ENCODE peak calls at places on chromosome 5, in four cellular contexts. K, M, N and T are unnamed samples.
A peak's percentile ranks its signal among the peaks of the same experiment; 100 is the strongest.

GRCh38 chr5:1099931-1100651 is 11.8 kb downstream of the SLC12A7 start:
- DNase-seq in N (no peak), M (no peak), K (peak; percentile 21), T (no peak)

GRCh38 chr5:77629553-77630245 is 8.8 kb downstream of the OTP start:
- DNase-seq in K (no peak), M (no peak), N (no peak), T (no peak)

GRCh38 chr5:95043234-95043633 is 241.7 kb downstream of the MCTP1 start:
- DNase-seq in N (no peak), K (no peak), M (no peak), T (no peak)

GRCh38 chr5:151911011-151911410 is 13.6 kb downstream of the GLRA1 start:
- DNase-seq in M (no peak), K (no peak), N (no peak), T (no peak)

GRCh38 chr5:53100606-53101005 is 9.0 kb downstream of the MOCS2 start:
- DNase-seq in M (no peak), N (no peak), K (peak; percentile 19), T (no peak)

GRCh38 chr5:137564475-137564961 is 65.4 kb upstream of the SPOCK1 start:
- DNase-seq in N (no peak), K (no peak), M (no peak), T (no peak)

GRCh38 chr5:176737746-176738699 is 72.3 kb upstream of the UNC5A start:
- DNase-seq in N (peak; percentile 22), K (no peak), M (no peak), T (no peak)

GRCh38 chr5:138370537-138370936 is 18.1 kb downstream of the KDM3B start:
- DNase-seq in M (no peak), N (no peak), K (peak; percentile 21), T (no peak)

GRCh38 chr5:64144429-64145215 is 21.0 kb upstream of the RNF180 start:
- DNase-seq in K (no peak), N (no peak), M (no peak), T (no peak)

GRCh38 chr5:110757118-110757729 is 18.4 kb downstream of the SLC25A46 start:
- DNase-seq in K (peak; percentile 60), N (no peak), M (peak; percentile 38), T (no peak)

GRCh38 chr5:74361406-74362358 is 278.8 kb downstream of the ENC1 start:
- DNase-seq in N (no peak), K (no peak), M (peak; percentile 97), T (no peak)

GRCh38 chr5:62354028-62354874 is 48.2 kb downstream of the KIF2A start:
- DNase-seq in N (peak; percentile 44), M (peak; percentile 51), K (peak; percentile 65), T (peak; percentile 35)

GRCh38 chr5:91345466-91345865 is 37.7 kb downstream of the ARRDC3 start:
- DNase-seq in N (no peak), K (no peak), M (no peak), T (no peak)

GRCh38 chr5:42526179-42526578 is 102.9 kb downstream of the GHR start:
- DNase-seq in N (no peak), K (no peak), M (no peak), T (no peak)

GRCh38 chr5:144566747-144567415 is 396.2 kb downstream of the KCTD16 start:
- DNase-seq in M (no peak), N (no peak), K (peak; percentile 76), T (no peak)

GRCh38 chr5:50553560-50553984 is 112.5 kb upstream of the EMB start:
- DNase-seq in N (no peak), M (no peak), K (no peak), T (no peak)

GRCh38 chr5:17163185-17163584 is 54.2 kb upstream of the BASP1 start:
- DNase-seq in M (no peak), K (no peak), N (no peak), T (no peak)

GRCh38 chr5:126490167-126490937 is 67.1 kb downstream of the GRAMD2B start:
- DNase-seq in K (no peak), N (no peak), M (no peak), T (no peak)

GRCh38 chr5:147857302-147858129 is 21.0 kb upstream of the SCGB3A2 start:
- DNase-seq in K (peak; percentile 56), N (peak; percentile 21), M (peak; percentile 44), T (no peak)

GRCh38 chr5:179887802-179888201 is 19.9 kb downstream of the TBC1D9B start:
- DNase-seq in N (no peak), K (no peak), M (no peak), T (no peak)

GRCh38 chr5:150631326-150631701 is 9.1 kb upstream of the SYNPO start:
- DNase-seq in M (no peak), K (no peak), N (no peak), T (no peak)

GRCh38 chr5:95621839-95622629 is 2.1 kb downstream of the GPR150 start:
- DNase-seq in K (no peak), M (no peak), N (no peak), T (no peak)

GRCh38 chr5:4189317-4189716 is 593.7 kb downstream of the IRX1 start:
- DNase-seq in K (no peak), M (no peak), N (no peak), T (no peak)

GRCh38 chr5:173328896-173329369 is 719 bp upstream of the STC2 start:
- DNase-seq in M (peak; percentile 64), N (no peak), K (peak; percentile 80), T (no peak)

GRCh38 chr5:171435908-171436307 is 16.5 kb downstream of the FGF18 start:
- DNase-seq in N (no peak), M (no peak), K (no peak), T (no peak)

GRCh38 chr5:171432581-171433351 is 13.3 kb downstream of the FGF18 start:
- DNase-seq in M (no peak), N (no peak), K (no peak), T (no peak)

GRCh38 chr5:171433352-171433698 is 13.9 kb downstream of the FGF18 start:
- DNase-seq in N (no peak), M (no peak), K (no peak), T (no peak)

GRCh38 chr5:171434874-171435273 is 15.4 kb downstream of the FGF18 start:
- DNase-seq in N (no peak), K (no peak), M (no peak), T (no peak)

GRCh38 chr5:171433952-171434676 is 14.7 kb downstream of the FGF18 start:
- DNase-seq in M (no peak), K (no peak), N (no peak), T (no peak)
- TF ChIP-seq MXI1 in M (no peak), K (no peak), N (no peak), T (no peak)

GRCh38 chr5:157610990-157611389 is 35.4 kb upstream of the ADAM19 start:
- DNase-seq in K (no peak), M (no peak), N (no peak), T (no peak)

GRCh38 chr5:157612071-157612476 is 36.5 kb upstream of the ADAM19 start:
- DNase-seq in N (no peak), M (no peak), K (no peak), T (no peak)

GRCh38 chr5:157607371-157608161 is 32.0 kb upstream of the ADAM19 start:
- DNase-seq in K (peak; percentile 85), M (no peak), N (no peak), T (no peak)

GRCh38 chr5:157611571-157612067 is 36.0 kb upstream of the ADAM19 start:
- DNase-seq in M (no peak), N (no peak), K (no peak), T (peak; percentile 79)

DNA sequence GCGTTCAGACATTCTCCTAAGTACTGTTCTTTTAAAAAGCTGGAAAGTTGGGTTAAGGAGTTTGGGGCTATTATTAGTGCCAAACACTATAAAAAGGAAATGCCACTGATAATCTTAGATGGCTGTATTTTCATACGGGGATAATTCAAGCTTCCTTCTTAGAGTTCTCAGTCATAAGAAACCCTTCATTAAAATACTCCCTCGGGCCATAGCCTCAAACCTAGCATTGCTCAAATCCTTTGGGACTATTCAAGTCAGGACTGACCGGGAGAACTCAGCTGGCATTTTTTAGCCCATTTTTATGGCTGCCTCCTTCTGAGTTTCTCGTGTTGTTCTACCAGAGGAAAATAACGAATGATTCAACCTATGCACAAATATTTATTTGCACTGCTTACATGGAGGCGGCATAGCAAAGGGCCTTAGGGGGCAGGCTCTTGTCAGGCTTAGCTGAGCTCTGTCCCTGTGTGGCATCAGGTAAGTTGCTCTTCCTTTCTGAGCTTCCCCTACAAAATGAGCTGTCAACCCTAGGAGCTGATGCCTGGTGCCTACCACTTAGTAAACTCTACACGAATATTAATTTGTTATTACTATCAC is 33.5 kb upstream of the ADAM19 start:
- DNase-seq in K (no peak), N (no peak), M (no peak), T (no peak)
- TF ChIP-seq MXI1 in K (no peak), N (no peak), M (no peak), T (no peak)

GRCh38 chr5:92676839-92677197 is 904.2 kb downstream of the NR2F1-AS1 start:
- DNase-seq in N (no peak), M (no peak), K (no peak), T (no peak)

GRCh38 chr5:92674322-92674721 is 906.7 kb downstream of the NR2F1-AS1 start:
- DNase-seq in N (no peak), M (no peak), K (no peak), T (no peak)

GRCh38 chr5:92678576-92679105 is 902.4 kb downstream of the NR2F1-AS1 start:
- DNase-seq in N (peak; percentile 8), K (no peak), M (peak; percentile 4), T (no peak)

GRCh38 chr5:92676120-92676838 is 904.7 kb downstream of the NR2F1-AS1 start:
- DNase-seq in M (no peak), K (no peak), N (no peak), T (no peak)
- TF ChIP-seq MXI1 in M (no peak), K (no peak), N (no peak), T (no peak)

DNA sequence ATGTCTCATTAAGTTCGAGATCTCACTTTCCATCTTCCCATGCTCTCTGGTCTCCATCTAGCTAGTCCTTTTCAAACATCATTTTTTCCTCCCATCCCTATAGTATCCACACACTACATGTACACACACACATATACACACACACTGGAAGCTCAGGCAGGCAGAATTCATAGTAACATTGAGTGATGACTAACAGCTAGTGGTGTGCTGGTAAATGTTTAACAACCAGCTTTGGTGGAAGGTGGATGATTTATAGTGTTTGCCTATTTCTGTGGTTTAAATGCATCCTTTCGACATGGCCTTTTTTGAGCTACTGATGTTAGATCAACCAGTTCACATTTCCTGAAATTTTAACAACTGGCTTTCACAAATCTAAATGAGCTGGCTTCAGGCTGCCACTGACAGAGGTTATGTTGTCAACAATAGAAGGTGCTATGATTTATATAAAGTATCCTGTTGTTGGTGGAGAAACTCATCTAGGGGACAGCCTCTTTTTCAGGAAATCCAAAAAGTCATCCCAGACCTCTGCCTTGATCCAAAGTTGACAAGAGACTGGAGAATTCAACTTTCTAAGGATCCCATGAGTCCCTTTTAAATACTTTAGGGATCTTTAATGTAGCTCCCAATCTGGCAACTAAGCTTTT is 117.8 kb downstream of the CCDC192 start:
- DNase-seq in K (peak; percentile 79), M (peak; percentile 10), N (no peak), T (peak; percentile 57)
- TF ChIP-seq MXI1 in K (no peak), M (no peak), N (no peak), T (no peak)

DNA sequence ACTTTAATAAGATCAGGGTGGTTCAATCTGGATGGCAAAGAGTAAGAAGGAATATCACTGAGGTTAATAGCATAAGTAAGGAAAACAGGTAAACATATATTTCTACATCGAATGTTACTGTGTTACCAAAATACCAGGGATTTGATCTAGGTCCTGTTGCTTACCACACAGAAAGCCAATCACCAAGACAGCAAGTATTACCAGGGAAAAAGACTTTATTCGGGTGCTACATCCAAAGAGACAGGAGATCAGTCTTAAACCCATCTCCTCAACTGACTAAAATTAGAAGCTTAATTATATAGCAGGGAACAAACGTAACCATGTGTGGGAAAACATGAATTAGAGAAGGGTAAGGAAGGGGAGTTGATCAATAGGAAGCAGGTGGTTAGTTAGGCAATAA is 500.1 kb downstream of the EFNA5 start:
- DNase-seq in M (no peak), K (no peak), N (no peak), T (no peak)
- TF ChIP-seq MXI1 in M (no peak), K (no peak), N (no peak), T (no peak)

GRCh38 chr5:36720688-36721087 is 114.3 kb downstream of the SLC1A3 start:
- DNase-seq in M (no peak), K (no peak), N (no peak), T (no peak)
- TF ChIP-seq MXI1 in M (no peak), K (no peak), N (no peak), T (no peak)